ENCODE peak calls at places on chromosomes 2 and 18, in nine cellular contexts. H is activated CD8-positive, alpha-beta T cell treated with anti-CD3 and anti-CD28 coated beads for 36 hours; Y is activated T-cell treated with anti-CD3 and anti-CD28 coated beads for 48 hours; Q is uterus; M is NCI-H1092 treated with DMSO at 0.1 percent for 48 hours; J is cerebellum; P is cardiac fibroblast; I is NCI-H524; O is hippocampal formation. K is an unnamed sample.

GRCh38 chr2:225008935-225009334 is 33.3 kb downstream of the DOCK10 start:
- DNase-seq in J (no peak), I (peak), M (peak), P (no peak), Y (no peak), O (no peak), H (peak), Q (no peak), K (no peak)

GRCh38 chr2:52597361-52597760 is 1170.2 kb upstream of the CHAC2 start:
- DNase-seq in O (no peak), P (no peak), H (no peak), J (no peak), Q (no peak), M (no peak), Y (no peak), I (no peak), K (no peak)

GRCh38 chr18:45962866-45963265 is 4.3 kb downstream of the EPG5 start:
- DNase-seq in M (no peak), Y (no peak), O (no peak), I (no peak), Q (no peak), H (no peak), P (peak), J (no peak), K (peak)

GRCh38 chr2:75195076-75195691 is 4.1 kb downstream of the TACR1 start:
- DNase-seq in P (no peak), Q (no peak), O (no peak), J (no peak), Y (no peak), H (no peak), I (no peak), M (no peak), K (no peak)

GRCh38 chr18:46158498-46158897 is 54.3 kb downstream of the HAUS1 start:
- DNase-seq in H (no peak), J (no peak), O (no peak), M (no peak), I (no peak), P (peak), Y (no peak), Q (no peak), K (no peak)

GRCh38 chr2:108215794-108216211 is 24.0 kb upstream of the SULT1C3 start:
- DNase-seq in H (no peak), J (no peak), O (no peak), P (peak), Y (no peak), Q (no peak), M (peak), I (peak), K (peak)

GRCh38 chr2:69692424-69692823 is 48.9 kb upstream of the AAK1 start:
- DNase-seq in M (no peak), O (no peak), Y (no peak), P (no peak), I (no peak), Q (no peak), J (no peak), H (no peak), K (peak)

GRCh38 chr2:20616341-20616871 is 34.5 kb downstream of the HS1BP3 start:
- DNase-seq in I (no peak), O (no peak), H (no peak), P (no peak), Y (no peak), Q (peak), M (no peak), J (no peak), K (no peak)

GRCh38 chr2:101303688-101304087 is 4.8 kb downstream of the RNF149 start:
- DNase-seq in Q (no peak), O (no peak), I (no peak), H (no peak), P (no peak), Y (no peak), J (no peak), M (no peak), K (no peak)

GRCh38 chr2:241279413-241279812 is 36.1 kb downstream of the HDLBP start:
- DNase-seq in Q (no peak), J (no peak), Y (no peak), H (no peak), I (peak), P (peak), O (no peak), M (no peak), K (no peak)

GRCh38 chr2:190529486-190530104 is 4.9 kb downstream of the NEMP2 start:
- DNase-seq in M (no peak), Q (no peak), H (no peak), Y (no peak), P (no peak), J (no peak), O (no peak), I (no peak), K (peak)

GRCh38 chr2:121944072-121944829 is 188.8 kb downstream of the TSN start:
- DNase-seq in Y (no peak), O (no peak), J (no peak), M (no peak), Q (no peak), I (no peak), P (peak), H (no peak), K (peak)

GRCh38 chr2:128346811-128347558 is 28.3 kb upstream of the HS6ST1 start:
- DNase-seq in O (no peak), J (no peak), I (no peak), M (no peak), Y (no peak), P (no peak), H (no peak), Q (no peak), K (no peak)

GRCh38 chr2:37560241-37560848 is 111.1 kb downstream of the CDC42EP3 start:
- DNase-seq in M (peak), O (no peak), Q (no peak), Y (no peak), J (no peak), P (no peak), I (no peak), H (no peak), K (no peak)

GRCh38 chr2:15756011-15756550 is 164.4 kb downstream of the DDX1 start:
- DNase-seq in M (no peak), H (no peak), Y (no peak), I (no peak), O (no peak), J (no peak), Q (no peak), P (no peak), K (no peak)

GRCh38 chr2:166573393-166573792 is 79.3 kb upstream of the SCN7A start:
- DNase-seq in O (no peak), M (no peak), H (no peak), J (no peak), Y (no peak), I (no peak), P (peak), Q (no peak), K (peak)

K was measured in HCEC 1CT.